ENCODE peak calls at places on chromosome 18, in six cellular contexts. U is NCI-H345; Y is OCI-M1; C is heart left ventricle; W is stimulated activated CD4-positive, alpha-beta T cell treated with anti-CD3 and anti-CD28 coated beads, Interleukin-15, amount 100 ng/mL, for 48 hours; G is H9. K is an unnamed sample.
A peak's percentile ranks its signal among the peaks of the same experiment; 100 is the strongest.

GRCh38 chr18:45322343-45322742 is 292.9 kb upstream of the SLC14A2 start:
- DNase-seq in C (no peak), U (no peak), W (no peak), Y (no peak), G (no peak), K (no peak)

GRCh38 chr18:31156831-31157763 is 5.6 kb downstream of the DSC1 start:
- DNase-seq in W (no peak), G (no peak), Y (no peak), C (no peak), U (no peak), K (no peak)

GRCh38 chr18:77207540-77207939 is 42.1 kb upstream of the GALR1 start:
- DNase-seq in U (no peak), C (peak; percentile 71), W (peak; percentile 27), Y (peak; percentile 41), G (peak; percentile 52), K (no peak)

GRCh38 chr18:57211776-57212175 is 64.9 kb downstream of the BOD1L2 start:
- DNase-seq in U (no peak), C (no peak), G (no peak), W (no peak), Y (no peak), K (no peak)

GRCh38 chr18:55243852-55244251 is 284.6 kb upstream of the CCDC68 start:
- DNase-seq in G (no peak), W (no peak), C (peak; percentile 80), Y (no peak), U (no peak), K (no peak)

GRCh38 chr18:10060469-10060782 is 146.6 kb downstream of the VAPA start:
- DNase-seq in G (no peak), W (no peak), C (no peak), U (no peak), Y (no peak), K (no peak)

GRCh38 chr18:69648486-69648885 is 247.8 kb downstream of the DOK6 start:
- DNase-seq in Y (no peak), C (no peak), W (no peak), U (peak; percentile 65), G (no peak), K (no peak)

GRCh38 chr18:13539050-13539449 is 187.3 kb downstream of the FAM210A start:
- DNase-seq in C (no peak), Y (no peak), U (no peak), W (no peak), G (no peak), K (no peak)

GRCh38 chr18:78698914-78699313 is 280.7 kb upstream of the SALL3 start:
- DNase-seq in W (no peak), C (no peak), G (no peak), U (no peak), Y (no peak), K (no peak)

GRCh38 chr18:50626317-50626716 is 66.4 kb downstream of the MAPK4 start:
- DNase-seq in W (no peak), G (no peak), Y (no peak), C (no peak), U (no peak), K (no peak)

K was measured in GM12878.